ENCODE peak calls at places on chromosomes 7 and 10, in ten cellular contexts. J is Peyer's patch; B is H7; N is lower lobe of right lung; L is tibial nerve; G is neural progenitor cell; Y is GM23338; P is tibial artery; A is transverse colon; I is CD8-positive, alpha-beta memory T cell. U is an unnamed sample.
A peak's percentile ranks its signal among the peaks of the same experiment; 100 is the strongest.

GRCh38 chr7:2309889-2310331 is 4.3 kb downstream of the SNX8 start:
- DNase-seq in J (no peak), B (peak; percentile 84), N (no peak), L (no peak), G (peak; percentile 87), Y (peak; percentile 95), P (no peak), A (no peak), I (no peak), U (no peak)

GRCh38 chr7:105439174-105439893 is 50.6 kb upstream of the SRPK2 start:
- DNase-seq in J (no peak), B (peak; percentile 32), N (no peak), L (no peak), G (no peak), Y (no peak), P (no peak), A (peak; percentile 22), I (no peak), U (no peak)

GRCh38 chr10:36489181-36489927 is 636.0 kb upstream of the ANKRD30A start:
- DNase-seq in J (no peak), B (no peak), N (no peak), L (no peak), G (no peak), Y (no peak), P (no peak), A (no peak), I (no peak), U (no peak)

GRCh38 chr10:75106242-75106641 is 5.2 kb upstream of the SAMD8 start:
- DNase-seq in J (no peak), B (peak; percentile 89), N (no peak), L (no peak), G (no peak), Y (peak; percentile 64), P (no peak), A (no peak), I (no peak), U (no peak)

GRCh38 chr10:129837909-129838582 is 126.0 kb downstream of the EBF3 start:
- DNase-seq in J (no peak), B (no peak), N (no peak), L (no peak), G (no peak), Y (no peak), P (no peak), A (no peak), I (no peak), U (no peak)

GRCh38 chr7:30739691-30740090 is 12.2 kb upstream of the INMT start:
- DNase-seq in J (no peak), B (no peak), N (no peak), L (no peak), G (no peak), Y (no peak), P (no peak), A (no peak), I (no peak), U (no peak)

GRCh38 chr10:18312385-18313145 is 172.3 kb downstream of the CACNB2 start:
- DNase-seq in J (no peak), B (peak; percentile 27), N (no peak), L (no peak), G (peak; percentile 30), Y (peak; percentile 71), P (no peak), A (no peak), I (no peak), U (no peak)

GRCh38 chr7:46100521-46100920 is 179.4 kb upstream of the IGFBP3 start:
- DNase-seq in J (no peak), B (no peak), N (no peak), L (no peak), G (no peak), Y (no peak), P (no peak), A (no peak), I (no peak), U (no peak)

GRCh38 chr7:40499718-40500117 is 364.9 kb downstream of the SUGCT start:
- DNase-seq in J (no peak), B (no peak), N (no peak), L (no peak), G (no peak), Y (no peak), P (no peak), A (no peak), I (no peak), U (no peak)

GRCh38 chr10:59950105-59950504 is 43.7 kb upstream of the CCDC6 start:
- DNase-seq in J (no peak), B (no peak), N (no peak), L (no peak), G (no peak), Y (no peak), P (no peak), A (no peak), I (no peak), U (no peak)

GRCh38 chr10:44968887-44969400 is 9.3 kb downstream of the RASSF4 start:
- DNase-seq in J (no peak), B (no peak), N (no peak), L (no peak), G (no peak), Y (no peak), P (no peak), A (no peak), I (no peak), U (no peak)

GRCh38 chr7:108503112-108504026 is 22.6 kb downstream of the PNPLA8 start:
- DNase-seq in J (no peak), B (no peak), N (no peak), L (no peak), G (no peak), Y (no peak), P (no peak), A (no peak), I (no peak), U (no peak)

GRCh38 chr7:68783671-68784070 is 814.6 kb upstream of the AUTS2 start:
- DNase-seq in J (no peak), B (no peak), N (no peak), L (no peak), G (no peak), Y (no peak), P (no peak), A (no peak), I (no peak), U (no peak)

GRCh38 chr7:18278306-18278705 is 217.2 kb upstream of the HDAC9 start:
- DNase-seq in J (no peak), B (no peak), N (no peak), L (no peak), G (no peak), Y (no peak), P (no peak), A (no peak), I (no peak), U (no peak)

GRCh38 chr7:43113622-43114450 is 1.4 kb downstream of the HECW1 start:
- DNase-seq in J (no peak), B (no peak), N (no peak), L (no peak), G (peak; percentile 20), Y (no peak), P (no peak), A (no peak), I (no peak), U (no peak)

DNA sequence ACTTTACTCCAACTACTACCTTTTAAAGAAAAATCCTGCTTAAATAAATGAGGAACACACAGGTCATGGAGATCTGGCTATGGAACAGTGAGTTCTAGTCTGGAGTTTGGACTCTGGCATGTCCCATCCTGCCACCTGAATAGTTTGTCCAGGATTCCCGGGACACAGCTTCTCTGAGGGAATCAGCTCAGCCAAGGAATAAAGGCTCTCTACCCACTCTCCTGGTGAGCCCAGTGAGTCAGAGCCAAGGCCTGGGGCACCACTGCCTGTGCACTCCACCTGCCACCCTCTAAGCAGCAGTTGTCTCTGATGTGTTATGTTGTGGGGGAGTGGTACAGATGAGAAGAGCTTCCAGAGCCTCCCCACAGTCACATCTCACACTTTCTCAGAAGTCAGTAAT is 113.5 kb downstream of the HTR5A start:
- DNase-seq in J (no peak), B (no peak), N (no peak), L (no peak), G (no peak), Y (no peak), P (no peak), A (no peak), I (no peak), U (no peak)
- H3K27me3 ChIP-seq in J (no peaks in the 10 kb centered on the region), B (no peaks in the 10 kb centered on the region), N (no peaks in the 10 kb centered on the region), L (no peaks in the 10 kb centered on the region), G (no peaks in the 10 kb centered on the region), Y (no peaks in the 10 kb centered on the region), P (no peaks in the 10 kb centered on the region), A (no peaks in the 10 kb centered on the region), I (no peaks in the 10 kb centered on the region), U (no peaks in the 10 kb centered on the region)

DNA sequence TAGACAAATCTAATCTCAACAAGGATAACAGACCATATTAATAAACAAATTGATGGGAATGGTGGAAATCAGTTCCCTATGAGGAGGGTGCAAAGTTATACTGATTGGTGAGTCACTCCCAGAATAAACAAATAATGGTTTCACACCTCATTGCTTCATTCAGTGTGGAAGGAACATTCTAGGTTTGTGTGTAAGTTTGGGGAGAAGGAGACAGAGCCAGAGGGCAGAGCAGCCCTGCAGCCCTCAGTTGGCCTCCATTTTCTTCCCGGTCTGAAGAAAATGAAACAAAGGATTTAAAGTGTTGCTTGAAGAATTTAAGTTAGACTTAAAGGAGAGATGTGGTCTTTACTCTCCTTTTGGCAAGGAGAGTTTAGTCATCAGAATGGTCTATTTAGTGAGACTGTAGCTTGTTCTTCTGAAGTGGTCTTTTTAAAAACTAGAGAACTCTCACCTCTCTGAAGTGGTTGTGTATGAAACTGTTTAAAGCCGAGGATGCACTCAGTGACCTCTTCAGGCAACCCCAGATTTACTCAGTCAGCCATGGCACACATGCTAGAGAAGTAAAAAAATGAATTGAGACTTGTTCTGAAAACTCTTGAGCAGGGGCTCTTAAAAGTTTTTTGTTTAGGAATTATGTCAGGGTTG is 27.2 kb downstream of the IKZF1 start:
- DNase-seq in J (no peak), B (no peak), N (no peak), L (no peak), G (no peak), Y (no peak), P (no peak), A (no peak), I (peak; percentile 79), U (no peak)
- H3K36me3 ChIP-seq in J (no peaks in the 10 kb centered on the region), B (no peaks in the 10 kb centered on the region), N (peaks cover 9% of the 10 kb centered on the region), L (no peaks in the 10 kb centered on the region), G (no peaks in the 10 kb centered on the region), Y (no peaks in the 10 kb centered on the region), P (no peaks in the 10 kb centered on the region), A (no peaks in the 10 kb centered on the region), I (peaks cover 16% of the 10 kb centered on the region), U (no peaks in the 10 kb centered on the region)

DNA sequence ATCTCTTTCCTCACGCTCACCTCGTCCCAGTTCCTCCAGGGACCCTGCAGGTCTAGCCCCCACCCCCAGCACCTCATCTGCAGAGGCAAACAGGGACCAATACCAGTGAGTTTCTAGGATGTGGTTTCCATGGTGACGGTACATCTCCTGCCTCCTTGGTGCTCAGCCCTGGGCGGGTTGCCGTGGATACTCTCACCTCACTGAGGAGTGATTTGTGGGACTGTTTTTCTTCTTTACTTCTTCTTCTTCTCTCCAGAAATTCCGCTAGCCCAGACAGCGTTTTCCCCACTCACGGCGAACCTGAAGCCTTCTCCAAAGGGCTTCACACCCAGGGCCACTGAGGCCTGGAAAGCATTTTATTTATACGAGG is 15.2 kb downstream of the FAM241B start:
- DNase-seq in J (no peak), B (peak; percentile 52), N (no peak), L (no peak), G (peak; percentile 35), Y (peak; percentile 43), P (no peak), A (no peak), I (no peak), U (no peak)
- H3K27me3 ChIP-seq in J (no peaks in the 10 kb centered on the region), B (no peaks in the 10 kb centered on the region), N (peaks cover 7% of the 10 kb centered on the region), L (no peaks in the 10 kb centered on the region), G (no peaks in the 10 kb centered on the region), Y (no peaks in the 10 kb centered on the region), P (peaks cover 5% of the 10 kb centered on the region), A (peaks cover 8% of the 10 kb centered on the region), I (no peaks in the 10 kb centered on the region), U (peaks cover 1% of the 10 kb centered on the region)

GRCh38 chr7:95201718-95202117 is 122.6 kb downstream of the PON1 start:
- DNase-seq in J (no peak), B (no peak), N (no peak), L (no peak), G (no peak), Y (no peak), P (no peak), A (no peak), I (no peak), U (no peak)
- H3K36me3 ChIP-seq in J (no peaks in the 10 kb centered on the region), B (no peaks in the 10 kb centered on the region), N (no peaks in the 10 kb centered on the region), L (no peaks in the 10 kb centered on the region), G (no peaks in the 10 kb centered on the region), Y (no peaks in the 10 kb centered on the region), P (no peaks in the 10 kb centered on the region), A (no peaks in the 10 kb centered on the region), I (no peaks in the 10 kb centered on the region), U (no peaks in the 10 kb centered on the region)

U was measured in psoas muscle.